ENCODE peak calls at places on chromosomes 13 and 19, in four cellular contexts. Y is cardiac muscle cell, G is lung, Z is pancreas. T is an unnamed sample.
A peak's percentile ranks its signal among the peaks of the same experiment; 100 is the strongest.

GRCh38 chr13:73133536-73133935 is 74.7 kb downstream of the KLF5 start:
- DNase-seq in Y (no peak), G (no peak), Z (no peak), T (no peak)

GRCh38 chr19:2841858-2842574 is 741 bp downstream of the ZNF555 start:
- DNase-seq in Y (no peak), G (no peak), Z (peak; percentile 76), T (no peak)

GRCh38 chr19:50275577-50276368 is 53.4 kb downstream of the KCNC3 start:
- DNase-seq in Y (no peak), G (no peak), Z (peak; percentile 48), T (no peak)

GRCh38 chr19:40228371-40228770 is 1.9 kb upstream of the CCNP start:
- DNase-seq in Y (no peak), G (no peak), Z (no peak), T (no peak)

GRCh38 chr19:34305221-34306058 is 51.1 kb downstream of the GARRE1 start:
- DNase-seq in Y (peak; percentile 38), G (no peak), Z (no peak), T (no peak)

GRCh38 chr13:75375329-75375728 is 106.6 kb downstream of the TBC1D4 start:
- DNase-seq in Y (no peak), G (no peak), Z (no peak), T (no peak)

GRCh38 chr19:54478677-54479266 is 5.7 kb upstream of the CDC42EP5 start:
- DNase-seq in Y (peak; percentile 64), G (no peak), Z (no peak), T (no peak)

GRCh38 chr13:36975172-36975571 is 24.0 kb downstream of the ALG5 start:
- DNase-seq in Y (no peak), G (no peak), Z (no peak), T (no peak)

GRCh38 chr19:9877775-9878510 is 42.8 kb downstream of the PIN1 start:
- DNase-seq in Y (peak; percentile 39), G (no peak), Z (no peak), T (no peak)

GRCh38 chr13:75357576-75358295 is 124.2 kb downstream of the TBC1D4 start:
- DNase-seq in Y (peak; percentile 79), G (no peak), Z (no peak), T (no peak)

GRCh38 chr13:26509491-26509890 is 48.0 kb upstream of the WASF3 start:
- DNase-seq in Y (no peak), G (no peak), Z (no peak), T (no peak)

DNA sequence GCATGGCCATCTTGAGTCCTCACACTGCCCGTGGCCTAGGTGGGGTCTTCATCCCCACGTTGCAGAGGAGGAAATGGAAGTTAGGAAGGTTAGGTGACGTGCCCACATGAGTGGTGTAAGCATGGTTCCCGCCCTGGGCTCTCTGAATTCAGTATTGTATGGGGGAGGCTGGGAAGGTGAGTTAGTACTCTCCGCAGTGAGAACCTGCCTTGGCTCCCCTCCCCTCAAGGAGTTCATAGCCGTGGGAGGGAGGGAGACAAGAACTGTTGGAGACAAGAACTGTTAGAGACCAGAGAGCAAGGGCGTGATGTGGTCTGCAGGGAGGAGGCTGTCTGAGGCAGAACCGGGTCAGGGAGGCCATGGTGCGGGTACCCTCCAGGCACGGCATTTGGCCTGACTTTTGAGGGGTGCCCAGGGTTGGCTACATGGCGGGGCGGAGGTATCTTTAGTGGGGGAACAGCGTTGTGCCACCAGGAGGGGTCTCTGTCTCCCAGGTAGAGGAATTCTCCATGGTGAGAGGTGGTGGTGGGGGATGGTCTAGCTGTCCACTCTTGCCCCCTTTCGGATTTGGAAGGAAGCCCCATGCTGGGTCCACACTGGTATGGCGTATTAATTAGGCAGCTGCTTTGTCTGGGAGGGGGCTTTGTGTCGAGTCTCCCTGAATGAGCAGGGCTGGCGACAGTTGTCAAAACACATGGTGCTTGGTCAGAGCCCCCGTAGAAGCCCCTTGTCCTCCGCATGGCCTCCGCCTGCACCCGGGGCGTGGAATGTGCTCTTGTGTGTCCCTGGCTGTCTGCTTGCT is 45.8 kb downstream of the CAPN12 start:
- DNase-seq in Y (no peak), G (no peak), Z (no peak), T (no peak)
- H3K27ac ChIP-seq in Y (peak overlapping the region; percentile 68), G (peak overlapping the region; percentile 20), Z (no peak overlapping the region), T (peak overlapping the region; percentile 92)

DNA sequence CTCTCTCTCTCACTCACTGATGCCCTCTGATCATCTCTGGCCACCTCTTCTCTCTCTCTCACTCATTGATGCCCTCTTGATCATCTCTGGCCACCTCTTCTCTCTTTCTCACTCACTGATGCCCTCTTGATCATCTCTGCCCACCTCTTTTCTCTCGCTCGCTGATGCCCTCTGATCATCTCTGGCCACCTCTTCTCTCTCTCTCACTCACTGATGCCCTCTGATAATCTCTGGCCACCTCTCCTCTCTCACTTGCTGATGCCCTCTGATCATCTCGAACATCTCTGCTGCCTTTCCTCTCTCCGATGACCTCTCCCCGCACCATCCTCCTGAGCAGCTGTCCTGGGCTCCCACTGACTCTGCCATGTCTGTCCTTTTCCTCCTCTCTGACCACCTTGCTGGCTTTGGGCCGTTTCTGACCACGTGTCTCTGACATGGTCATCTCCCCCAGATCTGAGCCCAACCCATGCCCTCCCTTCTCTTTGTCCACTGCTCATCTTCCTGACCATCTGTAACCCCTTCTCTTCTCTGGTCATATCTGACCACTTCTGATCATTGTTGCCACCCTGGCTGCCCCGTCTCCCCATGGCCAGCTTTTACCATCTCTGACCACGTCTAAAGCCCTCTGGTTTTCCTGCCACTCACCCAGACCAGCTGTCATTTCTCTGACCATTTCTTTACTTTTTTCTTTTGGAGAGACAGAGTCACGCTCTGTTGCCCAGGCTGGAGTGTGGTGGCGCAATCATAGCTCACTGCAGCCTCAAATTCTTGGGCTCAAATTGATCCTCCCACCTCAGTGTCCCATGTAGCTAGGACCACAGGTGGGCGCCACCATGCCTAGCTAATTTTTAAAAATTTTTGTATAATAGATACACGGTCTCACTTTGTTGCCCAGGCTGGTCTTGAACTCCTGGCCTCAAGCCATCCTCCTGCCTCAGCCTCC is 2.4 kb downstream of the LRFN3 start:
- DNase-seq in Y (no peak), G (no peak), Z (no peak), T (no peak)
- H3K4me3 ChIP-seq in Y (no peak overlapping the region), G (no peak overlapping the region), Z (no peak overlapping the region), T (peak overlapping the region; percentile 85)

GRCh38 chr13:66995366-66995663 is 234.8 kb downstream of the PCDH9 start:
- DNase-seq in Y (no peak), G (no peak), Z (no peak), T (no peak)

GRCh38 chr13:66994097-66994496 is 236.0 kb downstream of the PCDH9 start:
- DNase-seq in Y (peak; percentile 85), G (peak; percentile 66), Z (peak; percentile 58), T (peak; percentile 28)

GRCh38 chr13:66994498-66995365 is 235.4 kb downstream of the PCDH9 start:
- DNase-seq in Y (no peak), G (no peak), Z (no peak), T (no peak)

GRCh38 chr13:66992183-66992582 is 238.0 kb downstream of the PCDH9 start:
- DNase-seq in Y (peak; percentile 70), G (no peak), Z (no peak), T (no peak)

GRCh38 chr13:66992683-66993082 is 237.5 kb downstream of the PCDH9 start:
- DNase-seq in Y (no peak), G (no peak), Z (no peak), T (no peak)
- H3K27ac ChIP-seq in Y (no peak overlapping the region), G (no peak overlapping the region), Z (no peak overlapping the region), T (no peak overlapping the region)

DNA sequence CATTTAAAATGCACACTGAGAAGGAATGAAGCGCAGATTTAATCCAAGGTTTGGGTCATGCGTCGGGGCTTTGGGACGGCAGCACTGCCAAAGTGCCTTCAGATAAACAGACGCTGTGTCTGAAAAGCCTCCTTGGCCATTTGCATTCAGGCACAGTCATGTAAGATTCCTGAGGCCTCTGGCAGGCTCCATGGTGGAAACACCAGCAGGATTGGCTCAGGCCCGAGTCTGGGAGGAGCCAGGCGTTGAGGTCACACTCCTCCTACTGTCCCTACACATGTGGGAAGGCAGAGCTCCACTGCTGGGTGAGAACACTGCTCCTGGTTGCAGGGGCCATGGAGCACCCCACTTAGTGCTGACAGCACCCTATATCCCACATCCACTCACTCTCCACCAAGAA is 113.3 kb upstream of the KL start:
- DNase-seq in Y (peak; percentile 73), G (no peak), Z (no peak), T (peak; percentile 76)
- H3K4me3 ChIP-seq in Y (no peak overlapping the region), G (no peak overlapping the region), Z (no peak overlapping the region), T (no peak overlapping the region)

GRCh38 chr13:109249780-109250528 is 536.4 kb downstream of the IRS2 start:
- DNase-seq in Y (no peak), G (no peak), Z (no peak), T (no peak)

GRCh38 chr13:109251958-109252357 is 534.4 kb downstream of the IRS2 start:
- DNase-seq in Y (no peak), G (no peak), Z (no peak), T (no peak)

GRCh38 chr13:109241160-109241559 is 545.2 kb downstream of the IRS2 start:
- DNase-seq in Y (no peak), G (no peak), Z (no peak), T (no peak)

GRCh38 chr13:109243311-109243951 is 543.0 kb downstream of the IRS2 start:
- DNase-seq in Y (peak; percentile 93), G (no peak), Z (no peak), T (no peak)

GRCh38 chr13:109246001-109246400 is 540.4 kb downstream of the IRS2 start:
- DNase-seq in Y (no peak), G (no peak), Z (no peak), T (no peak)
- H3K27ac ChIP-seq in Y (no peak overlapping the region), G (no peak overlapping the region), Z (no peak overlapping the region), T (no peak overlapping the region)

DNA sequence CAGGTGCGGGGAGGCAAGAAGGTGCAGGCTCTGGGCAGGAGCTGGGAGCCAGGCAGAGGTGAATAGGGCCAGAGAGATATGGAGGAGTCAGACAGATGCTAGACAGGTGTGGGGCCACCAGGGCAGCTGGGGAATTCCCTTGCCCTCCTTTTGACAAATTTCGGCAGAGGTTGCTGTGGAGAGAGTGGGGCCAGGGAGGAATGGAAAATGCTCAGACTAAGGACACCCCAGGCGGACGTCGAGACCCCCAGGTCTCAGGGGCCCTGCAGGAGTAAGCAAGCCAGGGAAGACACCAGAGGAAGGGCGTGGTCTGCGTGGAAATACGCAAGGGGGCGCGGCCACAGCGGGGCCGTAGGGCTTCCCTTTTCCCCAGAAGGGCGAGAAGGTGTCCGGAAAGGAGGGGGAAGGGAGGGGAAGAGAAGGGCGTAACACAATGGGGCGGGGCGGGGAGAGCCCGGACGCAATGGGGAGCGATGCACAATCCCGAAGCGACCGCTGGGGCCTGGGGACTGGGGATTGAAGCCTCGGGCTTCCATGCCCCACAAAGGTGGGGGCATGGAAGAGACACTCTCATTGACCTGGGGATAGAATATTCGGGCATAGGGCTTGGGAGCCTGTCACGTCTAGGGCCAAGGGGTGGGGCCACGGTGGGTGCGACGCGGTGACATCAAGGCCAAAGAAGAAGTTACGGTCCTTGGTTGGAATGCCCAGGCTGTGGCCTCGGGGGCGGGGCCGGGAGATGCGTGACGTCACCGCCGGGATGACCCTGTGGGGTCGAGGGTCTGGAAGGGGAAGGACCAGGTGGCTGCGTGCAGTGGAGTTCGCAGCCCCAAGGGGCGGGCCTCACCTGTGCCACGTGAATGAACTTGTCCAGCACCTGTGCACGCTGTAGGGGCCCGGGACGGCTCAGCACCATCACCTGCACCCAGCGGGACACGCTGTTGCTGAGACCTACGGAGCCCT is 8.2 kb downstream of the RASGRP4 start:
- DNase-seq in Y (peak; percentile 43), G (peak; percentile 77), Z (peak; percentile 56), T (no peak)
- H3K4me3 ChIP-seq in Y (peak overlapping the region; percentile 31), G (peak overlapping the region; percentile 11), Z (no peak overlapping the region), T (no peak overlapping the region)

DNA sequence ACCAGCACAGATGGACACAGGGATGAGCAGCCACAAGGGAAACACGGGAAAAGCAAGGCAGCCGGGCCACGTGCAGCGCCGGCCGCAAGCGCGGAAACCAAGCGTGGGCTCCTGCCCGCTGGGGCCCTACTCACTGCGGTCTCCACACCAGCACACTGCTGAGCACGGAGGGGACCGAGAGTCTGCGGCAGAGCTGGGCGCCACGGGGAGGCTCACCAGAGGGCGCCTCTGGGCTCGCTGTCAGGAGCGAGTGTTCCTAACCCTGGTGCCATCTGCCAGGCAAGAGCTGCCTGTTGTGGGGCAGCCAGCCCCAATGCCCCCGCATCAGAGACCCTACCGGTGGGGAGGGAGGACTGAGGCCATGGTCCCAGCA is 26.5 kb downstream of the MPND start:
- DNase-seq in Y (no peak), G (no peak), Z (peak; percentile 78), T (no peak)
- H3K27ac ChIP-seq in Y (no peak overlapping the region), G (peak overlapping the region; percentile 83), Z (peak overlapping the region; percentile 62), T (peak overlapping the region; percentile 21)

T was measured in tibial nerve.